ENCODE peak calls at places on chromosome 16, in five cellular contexts. I is K562, X is sigmoid colon, E is GM12892, U is SK-N-MC. M is an unnamed sample.

GRCh38 chr16:4904108-4904941 is 32.6 kb downstream of the PPL start:
- DNase-seq in I (no peak), X (no peak), E (no peak), U (no peak), M (no peak)

GRCh38 chr16:14523632-14524031 is 106.4 kb downstream of the PARN start:
- DNase-seq in I (no peak), X (no peak), E (no peak), U (no peak), M (no peak)

GRCh38 chr16:11407047-11407982 is 62.1 kb downstream of the RMI2 start:
- DNase-seq in I (peak), X (peak), E (peak), U (peak), M (peak)

GRCh38 chr16:83269541-83269940 is 538.2 kb upstream of the HSBP1 start:
- DNase-seq in I (no peak), X (no peak), E (no peak), U (no peak), M (no peak)

GRCh38 chr16:65494609-65495008 is 372.7 kb upstream of the CDH11 start:
- DNase-seq in I (no peak), X (no peak), E (no peak), U (no peak), M (no peak)

GRCh38 chr16:49472598-49472997 is 99.0 kb downstream of the C16orf78 start:
- DNase-seq in I (no peak), X (peak), E (no peak), U (no peak), M (peak)

GRCh38 chr16:3577302-3577752 is at the start of gene NLRC3:
- DNase-seq in I (no peak), X (no peak), E (no peak), U (no peak), M (no peak)

GRCh38 chr16:56998352-56998751 is 9.0 kb downstream of the NLRC5 start:
- DNase-seq in I (no peak), X (peak), E (no peak), U (no peak), M (no peak)

DNA sequence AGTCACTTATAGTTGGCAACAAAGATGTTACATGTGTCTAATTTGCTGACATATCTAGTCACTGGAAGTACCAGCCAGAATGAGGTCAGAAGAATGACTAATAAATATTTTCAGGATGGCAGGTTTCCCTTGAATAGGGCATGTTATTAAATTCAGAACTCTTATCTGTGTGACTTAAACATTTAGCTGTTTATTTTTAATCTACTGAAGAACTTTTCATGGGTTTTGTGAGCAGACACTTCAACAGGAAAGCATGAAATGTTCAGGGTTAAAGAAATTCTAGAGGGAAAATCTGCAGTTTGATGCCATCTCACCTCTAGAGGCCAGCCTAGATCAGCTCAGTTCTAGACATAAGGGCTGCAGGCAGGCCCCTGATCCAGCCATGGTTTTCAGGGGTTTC is 13.2 kb downstream of the JPT2 start:
- DNase-seq in I (no peak), X (no peak), E (no peak), U (no peak), M (no peak)
- TF ChIP-seq POLR2AphosphoS5 in I (no peak), X (no peak), E (no peak), U (no peak), M (no peak)

DNA sequence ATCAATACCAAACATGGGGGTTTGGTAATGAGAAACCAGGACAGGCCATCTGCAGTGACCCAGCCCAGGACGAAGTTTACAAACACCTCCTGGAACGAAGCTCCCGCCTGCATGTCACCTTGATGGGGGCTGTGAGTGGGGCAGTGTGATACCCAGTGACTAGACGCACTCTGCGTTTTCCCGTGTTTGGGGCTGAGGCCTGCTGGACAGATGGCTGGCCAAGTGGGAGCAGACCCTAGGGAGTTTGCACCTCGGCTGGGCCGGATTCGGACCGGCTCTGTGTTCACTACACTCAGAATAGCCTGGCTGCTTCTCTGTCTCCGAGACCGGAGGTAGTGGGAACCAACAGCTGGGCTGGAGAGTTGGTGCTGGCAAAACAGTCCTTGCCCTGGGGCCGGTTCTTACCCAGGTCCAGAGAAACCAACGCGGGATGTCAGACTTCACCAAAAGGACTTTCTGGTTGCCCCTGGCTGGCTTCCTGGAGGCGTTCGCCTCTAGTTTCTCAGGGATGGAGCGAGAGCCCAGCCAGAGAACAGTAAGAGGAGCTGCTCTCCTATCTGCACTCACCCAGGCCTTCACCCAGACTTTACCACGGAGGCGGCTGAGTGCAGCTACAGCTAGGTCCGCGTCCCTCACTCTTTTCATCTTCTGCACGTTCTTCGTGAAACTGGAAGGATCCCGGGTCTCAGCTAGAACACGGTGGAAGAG is 20.4 kb downstream of the CARHSP1 start:
- DNase-seq in I (no peak), X (peak), E (no peak), U (no peak), M (no peak)
- TF ChIP-seq POLR2AphosphoS5 in I (peak), X (no peak), E (no peak), U (peak), M (no peak)

DNA sequence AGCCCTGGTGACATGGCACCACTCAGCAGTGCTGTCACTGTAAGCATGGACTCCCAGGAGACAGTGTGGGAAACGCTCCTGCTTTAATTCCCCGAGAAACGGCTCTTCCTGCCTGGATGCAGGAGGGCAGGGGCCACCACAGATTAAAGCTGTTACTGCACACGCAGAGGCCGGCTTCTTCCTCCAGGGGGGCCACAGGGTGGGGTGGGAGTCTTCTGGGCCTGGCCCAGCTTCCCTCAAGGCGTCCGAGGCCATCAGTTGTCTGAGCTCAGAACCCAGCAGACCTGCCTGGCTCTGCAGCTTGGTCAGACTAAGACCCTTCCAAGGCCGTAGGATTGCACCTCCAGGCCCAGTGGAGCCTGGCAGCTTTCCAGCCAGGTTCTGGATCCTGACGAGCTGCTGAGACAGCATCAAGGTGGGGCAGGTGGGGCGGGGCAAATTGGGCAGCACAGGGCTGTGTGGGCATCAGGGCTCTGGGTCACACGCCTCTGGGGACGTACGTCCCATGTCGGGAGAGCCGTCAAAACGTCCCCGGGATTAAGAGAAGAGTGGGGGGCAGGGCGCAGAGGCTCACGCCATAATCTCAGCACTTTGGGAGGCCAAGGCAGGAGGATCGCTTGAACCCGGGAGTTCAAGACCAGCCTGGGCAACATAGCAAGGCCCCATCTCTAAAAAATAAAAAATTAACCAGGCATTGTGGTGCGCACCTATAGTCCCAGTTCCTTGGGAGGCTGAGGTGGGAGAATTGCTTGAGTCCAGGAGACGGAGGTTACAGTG is 5.0 kb upstream of the CAPN15 start:
- DNase-seq in I (no peak), X (no peak), E (no peak), U (no peak), M (no peak)
- TF ChIP-seq POLR2AphosphoS5 in I (no peak), X (no peak), E (no peak), U (peak), M (no peak)

DNA sequence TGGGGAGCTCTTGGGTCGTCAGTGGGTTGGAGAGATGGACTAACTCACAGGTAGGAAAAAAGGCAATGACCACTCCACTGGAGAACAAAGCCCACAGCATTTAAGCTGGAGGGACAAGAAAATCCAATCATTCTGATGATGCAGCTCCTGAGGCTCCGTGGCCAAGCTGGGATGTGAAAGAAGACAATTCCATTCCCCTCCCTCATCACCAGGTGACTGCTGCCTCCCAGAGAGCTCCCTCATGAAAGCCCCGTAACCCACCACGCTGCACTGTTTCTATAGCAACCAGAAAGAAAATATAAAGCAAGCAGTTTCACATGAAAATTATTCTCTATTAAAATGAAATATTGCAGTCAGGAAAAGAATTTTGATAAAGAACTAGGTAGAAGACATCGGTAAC is 15.2 kb downstream of the ANKRD11 start:
- DNase-seq in I (no peak), X (no peak), E (no peak), U (no peak), M (no peak)
- TF ChIP-seq POLR2AphosphoS5 in I (no peak), X (no peak), E (no peak), U (no peak), M (no peak)

GRCh38 chr16:2439598-2439997 is 10.4 kb downstream of the CCNF start:
- DNase-seq in I (no peak), X (no peak), E (no peak), U (no peak), M (no peak)
- TF ChIP-seq POLR2AphosphoS5 in I (no peak), X (no peak), E (no peak), U (no peak), M (no peak)

GRCh38 chr16:75658175-75658574 is 10.6 kb downstream of the TERF2IP start:
- DNase-seq in I (no peak), X (no peak), E (no peak), U (no peak), M (no peak)
- TF ChIP-seq POLR2AphosphoS5 in I (no peak), X (no peak), E (peak), U (no peak), M (no peak)

GRCh38 chr16:29900888-29901606 is 759 bp downstream of the ASPHD1 start:
- DNase-seq in I (no peak), X (no peak), E (no peak), U (no peak), M (peak)
- TF ChIP-seq POLR2AphosphoS5 in I (no peak), X (no peak), E (no peak), U (no peak), M (no peak)

GRCh38 chr16:68331879-68332410 is 21.1 kb downstream of the PRMT7 start:
- DNase-seq in I (no peak), X (no peak), E (no peak), U (no peak), M (no peak)

GRCh38 chr16:68324336-68324735 is 13.5 kb downstream of the PRMT7 start:
- DNase-seq in I (no peak), X (no peak), E (no peak), U (no peak), M (no peak)

GRCh38 chr16:68328860-68329370 is 18.1 kb downstream of the PRMT7 start:
- DNase-seq in I (no peak), X (no peak), E (no peak), U (no peak), M (no peak)

GRCh38 chr16:68324780-68325357 is 14.1 kb downstream of the PRMT7 start:
- DNase-seq in I (no peak), X (no peak), E (no peak), U (no peak), M (no peak)

GRCh38 chr16:68328151-68328859 is 17.5 kb downstream of the PRMT7 start:
- DNase-seq in I (peak), X (peak), E (peak), U (no peak), M (peak)
- TF ChIP-seq POLR2AphosphoS5 in I (no peak), X (no peak), E (no peak), U (no peak), M (peak)

GRCh38 chr16:68704232-68704867 is 32.7 kb upstream of the CDH1 start:
- DNase-seq in I (peak), X (no peak), E (peak), U (no peak), M (peak)
- TF ChIP-seq POLR2AphosphoS5 in I (no peak), X (no peak), E (no peak), U (no peak), M (no peak)

DNA sequence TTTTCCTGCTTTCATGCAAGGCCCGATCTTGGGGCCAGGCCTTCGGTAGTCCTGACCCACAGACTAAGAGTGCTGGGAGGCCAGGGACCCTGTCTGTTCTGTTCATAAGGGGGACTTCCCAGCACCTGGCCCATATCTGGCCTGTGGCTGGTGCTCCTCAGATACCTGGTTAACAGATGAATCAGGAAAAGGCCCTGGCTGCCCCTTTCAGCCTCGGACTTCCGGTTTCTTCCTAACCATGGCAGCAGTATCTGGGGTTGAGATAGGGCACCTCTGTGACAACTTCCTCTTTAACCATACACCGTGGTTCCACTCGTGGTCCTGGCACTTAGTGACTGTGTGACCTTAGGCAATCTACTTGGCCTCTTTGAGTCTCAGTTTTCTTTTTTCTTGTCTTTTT is 18.4 kb downstream of the PLCG2 start:
- DNase-seq in I (no peak), X (no peak), E (no peak), U (no peak), M (no peak)
- TF ChIP-seq POLR2AphosphoS5 in I (no peak), X (no peak), E (peak), U (no peak), M (no peak)

M was measured in stomach.